ENCODE peak calls at places on chromosomes 6 and 20, in nine cellular contexts. E is B cell, R is fibroblast of pulmonary artery, P is neural crest cell, C is HuH-7.5, Z is HTR-8/SVneo, K is ascending aorta, V is SW 1271, Q is A172. H is an unnamed sample.

GRCh38 chr6:170122676-170123075 is 168.2 kb downstream of the DLL1 start:
- DNase-seq in E (no peak), R (no peak), P (no peak), C (no peak), Z (peak), K (no peak), V (no peak), Q (no peak), H (no peak)

GRCh38 chr20:47360207-47360488 is 3.6 kb upstream of the ZMYND8 start:
- DNase-seq in E (no peak), R (peak), P (no peak), C (peak), Z (no peak), K (no peak), V (no peak), Q (no peak), H (peak)

GRCh38 chr20:19823971-19824370 is 65.9 kb downstream of the RIN2 start:
- DNase-seq in E (no peak), R (no peak), P (no peak), C (no peak), Z (no peak), K (no peak), V (no peak), Q (no peak), H (no peak)

GRCh38 chr20:38073307-38074010 is 39.9 kb downstream of the RPRD1B start:
- DNase-seq in E (peak), R (peak), P (peak), C (peak), Z (peak), K (no peak), V (peak), Q (peak), H (peak)

GRCh38 chr6:142026471-142026870 is 106.3 kb upstream of the GJE1 start:
- DNase-seq in E (no peak), R (no peak), P (no peak), C (no peak), Z (no peak), K (no peak), V (no peak), Q (no peak), H (no peak)

GRCh38 chr6:34890526-34890910 is 1.5 kb downstream of the ANKS1A start:
- DNase-seq in E (peak), R (no peak), P (no peak), C (no peak), Z (no peak), K (no peak), V (no peak), Q (no peak), H (no peak)

GRCh38 chr6:56374841-56375369 is 127.5 kb upstream of the COL21A1 start:
- DNase-seq in E (no peak), R (peak), P (no peak), C (no peak), Z (no peak), K (no peak), V (no peak), Q (no peak), H (peak)

GRCh38 chr6:3796396-3796795 is 44.9 kb upstream of the PXDC1 start:
- DNase-seq in E (no peak), R (peak), P (no peak), C (no peak), Z (no peak), K (no peak), V (no peak), Q (no peak), H (no peak)

GRCh38 chr6:28542440-28543293 is 17.0 kb downstream of the GPX5 start:
- DNase-seq in E (peak), R (peak), P (peak), C (peak), Z (peak), K (no peak), V (peak), Q (peak), H (peak)

GRCh38 chr20:51811040-51811351 is 8.7 kb upstream of the SALL4 start:
- DNase-seq in E (no peak), R (peak), P (no peak), C (peak), Z (no peak), K (no peak), V (no peak), Q (no peak), H (no peak)

GRCh38 chr20:6604179-6604578 is 163.3 kb upstream of the BMP2 start:
- DNase-seq in E (no peak), R (no peak), P (no peak), C (no peak), Z (no peak), K (no peak), V (no peak), Q (no peak), H (no peak)

GRCh38 chr6:26342106-26342999 is 22.6 kb upstream of the BTN3A2 start:
- DNase-seq in E (no peak), R (peak), P (no peak), C (no peak), Z (no peak), K (no peak), V (no peak), Q (no peak), H (peak)

GRCh38 chr6:35426074-35426473 is 26.1 kb upstream of the FANCE start:
- DNase-seq in E (no peak), R (no peak), P (no peak), C (no peak), Z (no peak), K (no peak), V (no peak), Q (no peak), H (no peak)

GRCh38 chr6:107448776-107449175 is 10.6 kb downstream of the PDSS2 start:
- DNase-seq in E (no peak), R (no peak), P (no peak), C (no peak), Z (no peak), K (no peak), V (no peak), Q (no peak), H (no peak)

GRCh38 chr6:142118926-142119325 is 13.8 kb upstream of the GJE1 start:
- DNase-seq in E (no peak), R (peak), P (no peak), C (no peak), Z (no peak), K (no peak), V (no peak), Q (no peak), H (no peak)

GRCh38 chr6:15499125-15499524 is 163.7 kb downstream of the DTNBP1 start:
- DNase-seq in E (no peak), R (no peak), P (no peak), C (no peak), Z (no peak), K (no peak), V (no peak), Q (no peak), H (no peak)

GRCh38 chr6:38091626-38092025 is 272.1 kb downstream of the ZFAND3 start:
- DNase-seq in E (no peak), R (no peak), P (no peak), C (no peak), Z (no peak), K (no peak), V (no peak), Q (no peak), H (no peak)

GRCh38 chr6:140660295-140660694 is 1285.8 kb upstream of the CITED2 start:
- DNase-seq in E (no peak), R (no peak), P (no peak), C (no peak), Z (no peak), K (no peak), V (no peak), Q (peak), H (peak)

GRCh38 chr6:133467231-133467981 is 226.2 kb downstream of the EYA4 start:
- DNase-seq in E (no peak), R (no peak), P (no peak), C (no peak), Z (no peak), K (no peak), V (peak), Q (peak), H (peak)

GRCh38 chr6:29626948-29627761 is 5.8 kb downstream of the GABBR1 start:
- DNase-seq in E (peak), R (no peak), P (peak), C (no peak), Z (no peak), K (no peak), V (no peak), Q (no peak), H (no peak)

GRCh38 chr20:56091635-56092180 is 86.4 kb upstream of the CBLN4 start:
- DNase-seq in E (no peak), R (no peak), P (no peak), C (no peak), Z (no peak), K (no peak), V (no peak), Q (no peak), H (peak)

GRCh38 chr6:3449750-3450305 is 7.0 kb downstream of the SLC22A23 start:
- DNase-seq in E (no peak), R (no peak), P (no peak), C (no peak), Z (no peak), K (no peak), V (no peak), Q (no peak), H (no peak)

GRCh38 chr20:25376886-25377285 is 13.7 kb downstream of the ABHD12 start:
- DNase-seq in E (no peak), R (no peak), P (no peak), C (no peak), Z (no peak), K (no peak), V (no peak), Q (no peak), H (peak)

GRCh38 chr20:24978493-24978892 is 14.1 kb downstream of the APMAP start:
- DNase-seq in E (no peak), R (no peak), P (no peak), C (no peak), Z (no peak), K (no peak), V (no peak), Q (no peak), H (no peak)

GRCh38 chr6:45450132-45450531 is 72.4 kb upstream of the SUPT3H start:
- DNase-seq in E (no peak), R (no peak), P (no peak), C (no peak), Z (no peak), K (no peak), V (no peak), Q (no peak), H (no peak)

GRCh38 chr6:65461121-65461520 is 245.9 kb downstream of the EYS start:
- DNase-seq in E (no peak), R (no peak), P (no peak), C (no peak), Z (no peak), K (no peak), V (no peak), Q (no peak), H (no peak)

GRCh38 chr20:8433286-8433685 is 301.2 kb downstream of the PLCB1 start:
- DNase-seq in E (no peak), R (no peak), P (no peak), C (no peak), Z (no peak), K (no peak), V (no peak), Q (no peak), H (no peak)

GRCh38 chr6:155248021-155249001 is 15.5 kb upstream of the CLDN20 start:
- DNase-seq in E (peak), R (peak), P (peak), C (peak), Z (peak), K (no peak), V (no peak), Q (peak), H (peak)

GRCh38 chr6:37054580-37054979 is 49.1 kb downstream of the FGD2 start:
- DNase-seq in E (no peak), R (no peak), P (no peak), C (no peak), Z (no peak), K (no peak), V (no peak), Q (no peak), H (no peak)